ENCODE peak calls at places on chromosomes 2 and 18, in four cellular contexts. One of them, this sample, is unnamed.

GRCh38 chr2:99975386-99975785 is 167.0 kb downstream of the AFF3 start:
- DNase-seq in pancreas: no peak
- DNase-seq in DND-41: no peak
- DNase-seq in aorta: no peak
- DNase-seq in this sample: no peak

GRCh38 chr2:137467246-137467862 is 496.9 kb upstream of the HNMT start:
- DNase-seq in pancreas: no peak
- DNase-seq in DND-41: peak; percentile 31
- DNase-seq in aorta: no peak
- DNase-seq in this sample: peak; percentile 32

GRCh38 chr18:50279752-50280151 is 1.6 kb downstream of the MBD1 start:
- DNase-seq in pancreas: peak; percentile 41
- DNase-seq in DND-41: no peak
- DNase-seq in aorta: no peak
- DNase-seq in this sample: no peak

GRCh38 chr2:64770137-64770780 is 116.5 kb upstream of the SERTAD2 start:
- DNase-seq in pancreas: no peak
- DNase-seq in DND-41: no peak
- DNase-seq in aorta: no peak
- DNase-seq in this sample: no peak

GRCh38 chr2:64052468-64053241 is 33.4 kb upstream of the VPS54 start:
- DNase-seq in pancreas: no peak
- DNase-seq in DND-41: peak; percentile 32
- DNase-seq in aorta: no peak
- DNase-seq in this sample: no peak

GRCh38 chr18:44592639-44593038 is 88.0 kb upstream of the SETBP1 start:
- DNase-seq in pancreas: no peak
- DNase-seq in DND-41: no peak
- DNase-seq in aorta: no peak
- DNase-seq in this sample: no peak

GRCh38 chr18:32549248-32549842 is 78.7 kb upstream of the GAREM1 start:
- DNase-seq in pancreas: peak; percentile 55
- DNase-seq in DND-41: peak; percentile 38
- DNase-seq in aorta: no peak
- DNase-seq in this sample: peak; percentile 40

GRCh38 chr18:54440292-54440691 is 82.6 kb downstream of the C18orf54 start:
- DNase-seq in pancreas: no peak
- DNase-seq in DND-41: no peak
- DNase-seq in aorta: no peak
- DNase-seq in this sample: no peak

GRCh38 chr2:57075226-57075625 is 891.4 kb downstream of the CCDC85A start:
- DNase-seq in pancreas: no peak
- DNase-seq in DND-41: no peak
- DNase-seq in aorta: no peak
- DNase-seq in this sample: no peak

GRCh38 chr2:240790370-240791210 is 29.4 kb downstream of the KIF1A start:
- DNase-seq in pancreas: peak; percentile 65
- DNase-seq in DND-41: no peak
- DNase-seq in aorta: peak; percentile 75
- DNase-seq in this sample: no peak

GRCh38 chr2:202432776-202433175 is 56.6 kb downstream of the BMPR2 start:
- DNase-seq in pancreas: no peak
- DNase-seq in DND-41: no peak
- DNase-seq in aorta: no peak
- DNase-seq in this sample: no peak

GRCh38 chr2:234310166-234310565 is 186.7 kb downstream of the ARL4C start:
- DNase-seq in pancreas: no peak
- DNase-seq in DND-41: no peak
- DNase-seq in aorta: no peak
- DNase-seq in this sample: no peak

GRCh38 chr2:71749671-71750101 is 296.3 kb downstream of the DYSF start:
- DNase-seq in pancreas: no peak
- DNase-seq in DND-41: no peak
- DNase-seq in aorta: no peak
- DNase-seq in this sample: no peak

GRCh38 chr2:241609859-241610793 is 26.8 kb downstream of the THAP4 start:
- DNase-seq in pancreas: peak; percentile 91
- DNase-seq in DND-41: peak; percentile 53
- DNase-seq in aorta: peak; percentile 96
- DNase-seq in this sample: peak; percentile 89

GRCh38 chr2:238369516-238370481 is 49.5 kb downstream of the TRAF3IP1 start:
- DNase-seq in pancreas: no peak
- DNase-seq in DND-41: no peak
- DNase-seq in aorta: no peak
- DNase-seq in this sample: no peak

GRCh38 chr18:12048010-12048826 is 45.4 kb upstream of the ANKRD62 start:
- DNase-seq in pancreas: no peak
- DNase-seq in DND-41: no peak
- DNase-seq in aorta: no peak
- DNase-seq in this sample: peak; percentile 21

GRCh38 chr2:207467716-207468347 is 61.9 kb upstream of the CREB1 start:
- DNase-seq in pancreas: no peak
- DNase-seq in DND-41: no peak
- DNase-seq in aorta: no peak
- DNase-seq in this sample: no peak

GRCh38 chr18:21183670-21184069 is 58.4 kb upstream of the GREB1L start:
- DNase-seq in pancreas: no peak
- DNase-seq in DND-41: no peak
- DNase-seq in aorta: no peak
- DNase-seq in this sample: no peak

GRCh38 chr2:120398051-120398960 is 52.4 kb downstream of the INHBB start:
- DNase-seq in pancreas: peak; percentile 40
- DNase-seq in DND-41: no peak
- DNase-seq in aorta: peak; percentile 70
- DNase-seq in this sample: no peak

GRCh38 chr2:153074207-153074606 is 355.8 kb downstream of the ARL6IP6 start:
- DNase-seq in pancreas: no peak
- DNase-seq in DND-41: no peak
- DNase-seq in aorta: no peak
- DNase-seq in this sample: no peak

GRCh38 chr2:228268756-228269155 is 87.3 kb upstream of the SPHKAP start:
- DNase-seq in pancreas: no peak
- DNase-seq in DND-41: no peak
- DNase-seq in aorta: no peak
- DNase-seq in this sample: no peak

GRCh38 chr2:190910341-190911136 is 29.9 kb downstream of the GLS start:
- DNase-seq in pancreas: no peak
- DNase-seq in DND-41: no peak
- DNase-seq in aorta: no peak
- DNase-seq in this sample: no peak

DNA sequence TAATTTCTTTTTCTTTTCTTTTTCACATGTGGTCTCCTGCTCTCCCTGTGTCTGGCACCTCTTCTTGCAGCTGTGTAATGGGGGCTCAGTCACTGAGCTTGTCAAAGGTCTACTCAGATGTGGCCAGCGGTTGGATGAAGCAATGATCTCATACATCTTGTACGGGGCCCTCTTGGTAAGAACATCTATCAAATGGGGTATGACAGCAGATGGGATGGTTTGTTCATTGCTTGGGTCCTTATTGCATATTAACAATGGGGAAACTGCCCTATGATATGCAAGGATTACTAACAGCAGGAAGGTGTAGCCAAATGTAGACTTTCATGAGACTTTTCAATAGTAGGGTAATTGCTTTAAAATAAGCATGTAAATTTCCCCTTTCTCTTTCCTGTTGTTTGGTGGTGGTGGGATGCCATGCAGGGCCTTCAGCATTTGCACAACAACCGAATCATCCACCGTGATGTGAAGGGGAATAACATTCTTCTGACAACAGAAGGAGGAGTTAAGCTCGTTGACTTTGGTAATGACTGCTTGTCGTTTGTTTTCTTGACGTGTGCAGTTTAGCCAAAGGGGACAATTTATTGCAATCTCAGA is 36.5 kb downstream of the MYO3B start:
- DNase-seq in pancreas: no peak
- DNase-seq in DND-41: no peak
- DNase-seq in aorta: no peak
- DNase-seq in this sample: no peak
- H3K4me3 ChIP-seq in pancreas: no peak overlapping the region
- H3K4me3 ChIP-seq in DND-41: no peak overlapping the region
- H3K4me3 ChIP-seq in aorta: no peak overlapping the region
- H3K4me3 ChIP-seq in this sample: no peak overlapping the region

GRCh38 chr2:96917008-96917575 is 47.2 kb upstream of the SEMA4C start:
- DNase-seq in pancreas: no peak
- DNase-seq in DND-41: no peak
- DNase-seq in aorta: no peak
- DNase-seq in this sample: no peak

GRCh38 chr2:96916156-96917007 is 46.5 kb upstream of the SEMA4C start:
- DNase-seq in pancreas: no peak
- DNase-seq in DND-41: no peak
- DNase-seq in aorta: no peak
- DNase-seq in this sample: no peak

GRCh38 chr2:96918754-96919550 is 49.1 kb upstream of the SEMA4C start:
- DNase-seq in pancreas: no peak
- DNase-seq in DND-41: no peak
- DNase-seq in aorta: no peak
- DNase-seq in this sample: no peak

GRCh38 chr2:96920801-96921560 is 51.1 kb upstream of the SEMA4C start:
- DNase-seq in pancreas: no peak
- DNase-seq in DND-41: no peak
- DNase-seq in aorta: no peak
- DNase-seq in this sample: no peak

DNA sequence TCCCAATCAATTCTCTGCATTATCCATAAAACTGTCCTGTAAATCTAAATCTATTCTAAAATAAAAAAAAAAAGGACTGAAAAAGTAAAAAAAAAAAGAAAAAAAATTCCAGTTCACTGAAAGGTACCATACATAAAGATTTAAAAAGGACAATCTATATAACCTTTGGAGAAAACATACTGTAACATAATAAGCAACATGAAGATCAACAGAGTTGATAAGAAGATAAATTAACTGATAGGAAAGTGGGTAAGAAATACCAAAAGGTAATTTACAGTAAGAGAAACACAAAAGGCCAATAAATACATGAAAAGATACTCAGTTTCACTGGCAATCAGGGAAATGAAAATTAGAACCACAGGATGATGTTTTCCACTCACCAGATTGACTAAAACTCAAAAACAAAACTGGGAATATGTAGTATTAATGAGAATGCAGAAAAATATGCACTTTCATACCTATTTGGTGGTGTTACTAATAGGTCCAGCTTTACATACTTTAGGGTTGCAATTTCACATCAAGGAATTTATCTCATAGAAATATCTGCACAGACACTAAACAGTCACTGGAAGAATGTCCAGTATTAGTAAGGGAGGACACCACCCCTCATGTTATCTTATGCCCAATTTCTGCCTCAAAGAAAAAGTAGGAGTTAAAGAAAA is 48.3 kb upstream of the SEMA4C start:
- DNase-seq in pancreas: no peak
- DNase-seq in DND-41: no peak
- DNase-seq in aorta: no peak
- DNase-seq in this sample: no peak
- H3K27ac ChIP-seq in pancreas: no peak overlapping the region
- H3K27ac ChIP-seq in DND-41: no peak overlapping the region
- H3K27ac ChIP-seq in aorta: no peak overlapping the region
- H3K27ac ChIP-seq in this sample: no peak overlapping the region

GRCh38 chr2:8479298-8479697 is 202.6 kb upstream of the ID2 start:
- DNase-seq in pancreas: no peak
- DNase-seq in DND-41: no peak
- DNase-seq in aorta: no peak
- DNase-seq in this sample: no peak
- H3K4me3 ChIP-seq in pancreas: no peak overlapping the region
- H3K4me3 ChIP-seq in DND-41: no peak overlapping the region
- H3K4me3 ChIP-seq in aorta: no peak overlapping the region
- H3K4me3 ChIP-seq in this sample: no peak overlapping the region

GRCh38 chr2:62293490-62294212 is 97.7 kb downstream of the B3GNT2 start:
- DNase-seq in pancreas: peak; percentile 94
- DNase-seq in DND-41: no peak
- DNase-seq in aorta: no peak
- DNase-seq in this sample: peak; percentile 80
- H3K27ac ChIP-seq in pancreas: peak overlapping the region; percentile 82
- H3K27ac ChIP-seq in DND-41: no peak overlapping the region
- H3K27ac ChIP-seq in aorta: no peak overlapping the region
- H3K27ac ChIP-seq in this sample: peak overlapping the region; percentile 62

GRCh38 chr18:79242246-79242645 is 153.5 kb upstream of the NFATC1 start:
- DNase-seq in pancreas: no peak
- DNase-seq in DND-41: no peak
- DNase-seq in aorta: no peak
- DNase-seq in this sample: no peak

GRCh38 chr18:79246309-79247108 is 149.2 kb upstream of the NFATC1 start:
- DNase-seq in pancreas: peak; percentile 82
- DNase-seq in DND-41: peak; percentile 57
- DNase-seq in aorta: peak; percentile 89
- DNase-seq in this sample: peak; percentile 70

GRCh38 chr18:79245517-79246001 is 150.2 kb upstream of the NFATC1 start:
- DNase-seq in pancreas: no peak
- DNase-seq in DND-41: no peak
- DNase-seq in aorta: no peak
- DNase-seq in this sample: no peak

DNA sequence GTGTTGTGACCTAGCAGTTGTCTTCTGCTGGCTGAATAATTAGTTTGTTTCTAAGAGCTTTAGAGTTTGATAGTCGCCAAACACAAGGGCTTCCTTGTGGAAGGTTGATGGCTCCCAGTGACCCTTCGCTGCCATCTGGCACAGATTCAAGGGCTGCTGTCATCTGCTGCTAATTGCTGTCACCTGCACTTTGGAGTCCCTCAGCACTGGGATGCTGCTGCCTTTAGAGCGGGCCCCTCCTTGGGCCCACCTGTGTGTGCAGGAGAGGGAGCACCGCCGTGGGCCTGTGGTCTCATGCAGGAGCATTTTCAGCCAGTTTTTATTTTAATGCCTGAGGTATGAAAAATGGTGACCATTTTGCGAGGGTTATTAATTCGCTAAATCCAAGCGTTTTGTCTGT is 154.0 kb upstream of the NFATC1 start:
- DNase-seq in pancreas: no peak
- DNase-seq in DND-41: no peak
- DNase-seq in aorta: no peak
- DNase-seq in this sample: no peak
- H3K4me3 ChIP-seq in pancreas: no peak overlapping the region
- H3K4me3 ChIP-seq in DND-41: no peak overlapping the region
- H3K4me3 ChIP-seq in aorta: no peak overlapping the region
- H3K4me3 ChIP-seq in this sample: no peak overlapping the region